ENCODE peak calls at places on chromosome 18, in six cellular contexts. One of them, this sample, is unnamed.

GRCh38 chr18:48732767-48733424 is 194.1 kb downstream of the CTIF start:
- DNase-seq in NCI-H2081 treated with DMSO at 0.1 percent for 48 hours: no peak
- DNase-seq in stimulated activated CD4-positive, alpha-beta T cell treated with anti-CD3 and anti-CD28 coated beads, Interleukin-12 subunit alpha, Interleukin-12 subunit beta, amount 100 ng/mL, for 24 hours: no peak
- DNase-seq in neural crest cell: no peak
- DNase-seq in ecto neural progenitor cell: no peak
- DNase-seq in A172: no peak
- DNase-seq in this sample: no peak

GRCh38 chr18:78246041-78246440 is 733.6 kb upstream of the SALL3 start:
- DNase-seq in ecto neural progenitor cell: no peak
- DNase-seq in stimulated activated CD4-positive, alpha-beta T cell treated with anti-CD3 and anti-CD28 coated beads, Interleukin-12 subunit alpha, Interleukin-12 subunit beta, amount 100 ng/mL, for 24 hours: no peak
- DNase-seq in A172: no peak
- DNase-seq in neural crest cell: no peak
- DNase-seq in NCI-H2081 treated with DMSO at 0.1 percent for 48 hours: no peak
- DNase-seq in this sample: no peak

GRCh38 chr18:34467059-34467458 is 242.3 kb upstream of the NOL4 start:
- DNase-seq in NCI-H2081 treated with DMSO at 0.1 percent for 48 hours: no peak
- DNase-seq in A172: no peak
- DNase-seq in ecto neural progenitor cell: no peak
- DNase-seq in stimulated activated CD4-positive, alpha-beta T cell treated with anti-CD3 and anti-CD28 coated beads, Interleukin-12 subunit alpha, Interleukin-12 subunit beta, amount 100 ng/mL, for 24 hours: no peak
- DNase-seq in neural crest cell: no peak
- DNase-seq in this sample: no peak

GRCh38 chr18:47331051-47331450 is 79.6 kb upstream of the SKOR2 start:
- DNase-seq in NCI-H2081 treated with DMSO at 0.1 percent for 48 hours: no peak
- DNase-seq in stimulated activated CD4-positive, alpha-beta T cell treated with anti-CD3 and anti-CD28 coated beads, Interleukin-12 subunit alpha, Interleukin-12 subunit beta, amount 100 ng/mL, for 24 hours: no peak
- DNase-seq in neural crest cell: no peak
- DNase-seq in ecto neural progenitor cell: no peak
- DNase-seq in A172: no peak
- DNase-seq in this sample: no peak

GRCh38 chr18:13319629-13320028 is 101.1 kb downstream of the LDLRAD4 start:
- DNase-seq in neural crest cell: no peak
- DNase-seq in stimulated activated CD4-positive, alpha-beta T cell treated with anti-CD3 and anti-CD28 coated beads, Interleukin-12 subunit alpha, Interleukin-12 subunit beta, amount 100 ng/mL, for 24 hours: no peak
- DNase-seq in NCI-H2081 treated with DMSO at 0.1 percent for 48 hours: no peak
- DNase-seq in A172: no peak
- DNase-seq in ecto neural progenitor cell: no peak
- DNase-seq in this sample: no peak

GRCh38 chr18:80095414-80095813 is 13.6 kb upstream of the ADNP2 start:
- DNase-seq in NCI-H2081 treated with DMSO at 0.1 percent for 48 hours: no peak
- DNase-seq in stimulated activated CD4-positive, alpha-beta T cell treated with anti-CD3 and anti-CD28 coated beads, Interleukin-12 subunit alpha, Interleukin-12 subunit beta, amount 100 ng/mL, for 24 hours: no peak
- DNase-seq in A172: no peak
- DNase-seq in ecto neural progenitor cell: peak
- DNase-seq in neural crest cell: no peak
- DNase-seq in this sample: no peak

GRCh38 chr18:74197705-74198341 is 49.5 kb downstream of the TIMM21 start:
- DNase-seq in NCI-H2081 treated with DMSO at 0.1 percent for 48 hours: no peak
- DNase-seq in A172: no peak
- DNase-seq in stimulated activated CD4-positive, alpha-beta T cell treated with anti-CD3 and anti-CD28 coated beads, Interleukin-12 subunit alpha, Interleukin-12 subunit beta, amount 100 ng/mL, for 24 hours: no peak
- DNase-seq in neural crest cell: no peak
- DNase-seq in ecto neural progenitor cell: no peak
- DNase-seq in this sample: no peak

GRCh38 chr18:13448028-13448795 is 229.7 kb downstream of the LDLRAD4 start:
- DNase-seq in A172: no peak
- DNase-seq in NCI-H2081 treated with DMSO at 0.1 percent for 48 hours: no peak
- DNase-seq in neural crest cell: no peak
- DNase-seq in stimulated activated CD4-positive, alpha-beta T cell treated with anti-CD3 and anti-CD28 coated beads, Interleukin-12 subunit alpha, Interleukin-12 subunit beta, amount 100 ng/mL, for 24 hours: no peak
- DNase-seq in ecto neural progenitor cell: no peak
- DNase-seq in this sample: no peak

GRCh38 chr18:76708036-76708726 is 114.2 kb upstream of the ZNF236 start:
- DNase-seq in ecto neural progenitor cell: no peak
- DNase-seq in stimulated activated CD4-positive, alpha-beta T cell treated with anti-CD3 and anti-CD28 coated beads, Interleukin-12 subunit alpha, Interleukin-12 subunit beta, amount 100 ng/mL, for 24 hours: no peak
- DNase-seq in NCI-H2081 treated with DMSO at 0.1 percent for 48 hours: no peak
- DNase-seq in neural crest cell: no peak
- DNase-seq in A172: no peak
- DNase-seq in this sample: peak

This sample was measured in vagina.